ENCODE peak calls at places on chromosomes 2 and 18, in seven cellular contexts. K, I, U, Y, A, E and H are unnamed samples.

GRCh38 chr2:27703638-27704341 is 40.1 kb downstream of the SLC4A1AP start:
- DNase-seq in K (peak), I (peak), U (peak), Y (peak), A (peak), E (peak), H (peak)

GRCh38 chr18:58659691-58660090 is 11.6 kb upstream of the MALT1 start:
- DNase-seq in K (no peak), I (no peak), U (no peak), Y (no peak), A (no peak), E (no peak), H (no peak)

GRCh38 chr2:108396845-108397244 is 19.1 kb downstream of the SULT1C4 start:
- DNase-seq in K (no peak), I (no peak), U (peak), Y (no peak), A (peak), E (no peak), H (no peak)

GRCh38 chr2:98477036-98477435 is 32.4 kb downstream of the INPP4A start:
- DNase-seq in K (no peak), I (no peak), U (no peak), Y (no peak), A (no peak), E (no peak), H (no peak)

GRCh38 chr2:76469066-76469465 is 758.4 kb upstream of the GCFC2 start:
- DNase-seq in K (no peak), I (no peak), U (no peak), Y (no peak), A (no peak), E (no peak), H (no peak)

GRCh38 chr18:12531747-12532146 is 124.0 kb downstream of the PRELID3A start:
- DNase-seq in K (no peak), I (no peak), U (no peak), Y (no peak), A (no peak), E (no peak), H (no peak)

GRCh38 chr2:241036964-241037421 is 38.6 kb downstream of the SNED1 start:
- DNase-seq in K (peak), I (no peak), U (no peak), Y (no peak), A (no peak), E (no peak), H (no peak)

GRCh38 chr2:86468162-86469033 is 27.2 kb downstream of the KDM3A start:
- DNase-seq in K (no peak), I (no peak), U (no peak), Y (no peak), A (no peak), E (no peak), H (no peak)

GRCh38 chr2:200383380-200384110 is 77.1 kb downstream of the SPATS2L start:
- DNase-seq in K (peak), I (no peak), U (no peak), Y (no peak), A (no peak), E (no peak), H (peak)

GRCh38 chr2:190080527-190081049 is 18.1 kb upstream of the MSTN start:
- DNase-seq in K (no peak), I (no peak), U (no peak), Y (no peak), A (no peak), E (no peak), H (no peak)

GRCh38 chr2:11133238-11133935 is 21.9 kb upstream of the SLC66A3 start:
- DNase-seq in K (no peak), I (no peak), U (no peak), Y (no peak), A (no peak), E (no peak), H (no peak)

GRCh38 chr2:138029238-138029637 is 65.0 kb downstream of the HNMT start:
- DNase-seq in K (no peak), I (no peak), U (no peak), Y (no peak), A (no peak), E (no peak), H (no peak)

GRCh38 chr2:225889452-225889851 is 489.9 kb downstream of the NYAP2 start:
- DNase-seq in K (no peak), I (peak), U (peak), Y (peak), A (peak), E (no peak), H (peak)

GRCh38 chr2:212488611-212489010 is 50.0 kb downstream of the ERBB4 start:
- DNase-seq in K (no peak), I (no peak), U (no peak), Y (no peak), A (no peak), E (no peak), H (no peak)

GRCh38 chr2:171583566-171583965 is 61.3 kb downstream of the CYBRD1 start:
- DNase-seq in K (no peak), I (no peak), U (no peak), Y (no peak), A (no peak), E (no peak), H (no peak)

GRCh38 chr2:21754164-21754788 is 630.5 kb downstream of the TDRD15 start:
- DNase-seq in K (no peak), I (no peak), U (no peak), Y (no peak), A (peak), E (no peak), H (no peak)

GRCh38 chr2:36587091-36587490 is 10.9 kb downstream of the FEZ2 start:
- DNase-seq in K (no peak), I (no peak), U (no peak), Y (no peak), A (no peak), E (no peak), H (no peak)
- TF ChIP-seq JUND in K (no peak), I (no peak), U (no peak), Y (no peak), A (no peak), E (no peak), H (no peak)

GRCh38 chr18:76822510-76823165 is at the start of gene ZNF236:
- DNase-seq in K (no peak), I (peak), U (no peak), Y (peak), A (peak), E (peak), H (peak)

GRCh38 chr18:76821356-76821874 is 942 bp upstream of the ZNF236 start:
- DNase-seq in K (no peak), I (no peak), U (no peak), Y (no peak), A (no peak), E (no peak), H (no peak)

GRCh38 chr18:76823574-76823973 is 1.2 kb downstream of the ZNF236 start:
- DNase-seq in K (no peak), I (peak), U (no peak), Y (peak), A (no peak), E (peak), H (peak)

GRCh38 chr18:76823166-76823539 is 796 bp downstream of the ZNF236 start:
- DNase-seq in K (no peak), I (no peak), U (no peak), Y (no peak), A (no peak), E (peak), H (peak)

GRCh38 chr18:76821875-76822509 is 365 bp upstream of the ZNF236 start:
- DNase-seq in K (no peak), I (peak), U (no peak), Y (peak), A (no peak), E (peak), H (peak)
- TF ChIP-seq JUND in K (no peak), I (no peak), U (no peak), Y (no peak), A (no peak), E (no peak), H (no peak)

GRCh38 chr2:48719480-48720177 is 35.9 kb downstream of the LHCGR start:
- DNase-seq in K (no peak), I (no peak), U (no peak), Y (no peak), A (no peak), E (no peak), H (no peak)
- TF ChIP-seq JUND in K (no peak), I (no peak), U (no peak), Y (no peak), A (no peak), E (no peak), H (no peak)

DNA sequence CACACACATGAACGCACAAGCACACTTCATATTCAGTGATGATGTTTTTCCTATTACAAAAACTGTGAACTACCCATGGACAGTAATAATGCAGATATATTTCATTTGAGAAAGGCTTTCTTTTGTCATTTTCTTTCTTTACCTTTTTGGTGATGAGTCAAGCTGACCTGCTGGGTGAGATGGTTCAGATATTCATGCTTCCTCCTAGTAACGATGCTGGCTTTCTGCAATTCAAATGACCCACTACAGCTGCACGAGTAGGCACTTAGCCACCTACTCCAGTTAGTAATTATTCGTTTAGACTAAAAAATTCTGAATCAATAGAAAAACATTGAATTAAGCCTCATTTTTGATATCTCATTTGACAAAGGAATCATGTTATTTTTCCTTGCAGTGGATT is 382.2 kb downstream of the TGIF1 start:
- DNase-seq in K (no peak), I (no peak), U (no peak), Y (no peak), A (no peak), E (no peak), H (no peak)
- TF ChIP-seq JUND in K (no peak), I (no peak), U (no peak), Y (no peak), A (no peak), E (no peak), H (no peak)

DNA sequence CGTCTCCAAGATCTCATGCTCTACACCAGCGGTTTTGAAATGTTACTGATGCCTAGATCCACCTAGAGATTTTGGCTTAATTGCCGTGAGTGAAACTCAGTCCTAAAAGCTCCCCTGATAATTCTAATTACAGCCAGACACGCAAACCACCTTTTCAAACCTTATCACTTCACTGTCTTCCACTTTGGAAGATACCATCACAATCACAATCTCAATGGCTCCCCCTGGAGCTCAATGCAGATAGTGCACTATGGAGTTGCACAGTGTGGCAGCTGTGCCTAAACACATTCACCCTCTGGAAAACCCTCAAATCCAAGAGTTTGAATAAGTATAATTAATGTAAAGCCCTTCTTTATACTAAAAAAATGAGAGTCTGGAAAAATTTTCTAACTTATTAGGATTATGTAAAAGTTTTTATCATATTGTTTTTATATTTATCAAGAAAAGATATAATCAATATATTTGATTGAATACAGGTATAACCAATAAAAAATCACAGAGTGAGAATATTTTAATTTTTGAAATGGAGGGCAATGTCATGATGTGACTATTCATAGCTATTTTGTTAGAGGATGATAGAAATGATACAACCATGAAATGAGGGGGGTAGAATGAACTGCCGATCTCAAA is 102.9 kb upstream of the SLC8A1 start:
- DNase-seq in K (peak), I (peak), U (peak), Y (peak), A (peak), E (peak), H (no peak)
- TF ChIP-seq JUND in K (no peak), I (no peak), U (no peak), Y (no peak), A (no peak), E (no peak), H (no peak)

GRCh38 chr2:74103763-74104162 is 43.9 kb downstream of the BOLA3 start:
- DNase-seq in K (no peak), I (no peak), U (no peak), Y (no peak), A (no peak), E (no peak), H (no peak)

GRCh38 chr2:74105413-74105812 is 42.3 kb downstream of the BOLA3 start:
- DNase-seq in K (no peak), I (no peak), U (no peak), Y (no peak), A (no peak), E (no peak), H (no peak)

GRCh38 chr2:74104839-74105238 is 42.9 kb downstream of the BOLA3 start:
- DNase-seq in K (no peak), I (no peak), U (no peak), Y (no peak), A (no peak), E (no peak), H (no peak)

GRCh38 chr2:74109551-74109950 is 38.2 kb downstream of the BOLA3 start:
- DNase-seq in K (no peak), I (no peak), U (no peak), Y (no peak), A (no peak), E (no peak), H (no peak)

DNA sequence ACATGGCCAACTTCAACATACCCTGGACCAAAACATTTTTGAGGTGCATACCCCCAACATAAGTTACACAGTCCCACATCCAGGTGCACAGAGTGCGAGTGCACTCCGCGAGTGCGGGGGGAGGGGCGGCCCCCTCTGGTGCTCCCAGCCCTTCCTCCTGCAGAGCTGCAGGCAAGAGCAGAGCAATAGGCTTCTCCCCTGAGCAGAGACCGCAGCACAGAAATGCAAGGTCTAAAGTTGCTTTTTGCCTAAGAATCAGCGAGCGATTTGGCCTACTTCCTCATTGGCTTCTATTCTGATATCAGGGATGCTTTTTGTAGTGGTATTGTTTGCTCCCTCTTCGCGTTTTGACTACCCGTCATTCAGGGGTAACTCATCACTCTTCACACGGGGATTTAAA is 40.6 kb downstream of the BOLA3 start:
- DNase-seq in K (no peak), I (no peak), U (no peak), Y (no peak), A (no peak), E (peak), H (no peak)
- TF ChIP-seq JUND in K (no peak), I (no peak), U (no peak), Y (no peak), A (no peak), E (no peak), H (no peak)

DNA sequence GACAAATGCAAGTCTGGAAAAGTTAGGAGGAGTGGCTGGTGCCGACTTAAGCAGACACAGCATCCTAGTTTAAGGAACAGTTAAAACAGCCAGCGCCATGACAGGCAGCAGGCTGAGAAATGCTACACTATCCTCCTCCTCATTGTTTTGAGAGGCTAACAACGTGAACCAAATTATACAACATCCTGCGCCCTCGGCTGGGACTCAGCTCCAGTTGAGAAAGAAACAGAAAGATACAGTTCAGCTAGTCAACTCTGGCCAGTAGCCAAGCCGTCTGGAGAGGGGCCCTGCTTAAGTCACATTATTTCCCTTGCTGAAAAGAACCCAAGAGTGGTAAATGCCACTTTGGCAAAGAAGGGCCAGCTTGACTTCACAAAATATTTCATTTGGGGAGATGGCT is 90.2 kb downstream of the BCL11A start:
- DNase-seq in K (no peak), I (no peak), U (no peak), Y (no peak), A (no peak), E (no peak), H (no peak)
- TF ChIP-seq JUND in K (no peak), I (no peak), U (no peak), Y (no peak), A (no peak), E (no peak), H (no peak)